ENCODE peak calls at places on chromosomes 3 and 15, in five cellular contexts. One of them, this sample, is unnamed. For H3K4me1, the result is how much of the 10 kb centered on the place peaks cover.

GRCh38 chr3:187112934-187113793 is 26.1 kb downstream of the RPL39L start:
- DNase-seq in Caco-2: no peak
- DNase-seq in left ventricle myocardium inferior: no peak
- DNase-seq in ovary: no peak
- DNase-seq in HepG2: peak
- DNase-seq in this sample: no peak

GRCh38 chr15:71800835-71801745 is 9.3 kb upstream of the NR2E3 start:
- DNase-seq in ovary: no peak
- DNase-seq in HepG2: peak
- DNase-seq in left ventricle myocardium inferior: no peak
- DNase-seq in Caco-2: no peak
- DNase-seq in this sample: no peak

GRCh38 chr3:73497646-73498406 is 126.9 kb downstream of the PDZRN3 start:
- DNase-seq in left ventricle myocardium inferior: no peak
- DNase-seq in Caco-2: no peak
- DNase-seq in HepG2: no peak
- DNase-seq in ovary: no peak
- DNase-seq in this sample: no peak

GRCh38 chr15:32870240-32871033 is 152.6 kb downstream of the GREM1 start:
- DNase-seq in left ventricle myocardium inferior: no peak
- DNase-seq in ovary: no peak
- DNase-seq in HepG2: no peak
- DNase-seq in Caco-2: no peak
- DNase-seq in this sample: no peak

GRCh38 chr3:121757087-121757811 is 7.7 kb upstream of the GOLGB1 start:
- DNase-seq in ovary: no peak
- DNase-seq in left ventricle myocardium inferior: peak
- DNase-seq in Caco-2: no peak
- DNase-seq in HepG2: no peak
- DNase-seq in this sample: no peak

GRCh38 chr15:40310001-40310959 is 2.5 kb upstream of the PLCB2 start:
- DNase-seq in Caco-2: peak
- DNase-seq in ovary: no peak
- DNase-seq in HepG2: peak
- DNase-seq in left ventricle myocardium inferior: peak
- DNase-seq in this sample: no peak

GRCh38 chr3:147924755-147925154 is 515.6 kb downstream of the ZIC1 start:
- DNase-seq in HepG2: no peak
- DNase-seq in Caco-2: no peak
- DNase-seq in ovary: no peak
- DNase-seq in left ventricle myocardium inferior: no peak
- DNase-seq in this sample: no peak

GRCh38 chr3:48194446-48195071 is 6.3 kb upstream of the CDC25A start:
- DNase-seq in left ventricle myocardium inferior: peak
- DNase-seq in HepG2: peak
- DNase-seq in Caco-2: peak
- DNase-seq in ovary: peak
- DNase-seq in this sample: no peak

GRCh38 chr3:38250198-38250597 is 15.4 kb upstream of the SLC22A13 start:
- DNase-seq in ovary: no peak
- DNase-seq in HepG2: peak
- DNase-seq in Caco-2: no peak
- DNase-seq in left ventricle myocardium inferior: no peak
- DNase-seq in this sample: no peak

GRCh38 chr15:32657198-32657886 is 15.8 kb downstream of the SCG5 start:
- DNase-seq in HepG2: no peak
- DNase-seq in Caco-2: no peak
- DNase-seq in left ventricle myocardium inferior: no peak
- DNase-seq in ovary: no peak
- DNase-seq in this sample: no peak

GRCh38 chr3:15204005-15204404 is 2.0 kb upstream of the CAPN7 start:
- DNase-seq in left ventricle myocardium inferior: no peak
- DNase-seq in Caco-2: peak
- DNase-seq in HepG2: peak
- DNase-seq in ovary: no peak
- DNase-seq in this sample: no peak

GRCh38 chr15:74857671-74858365 is 14.9 kb upstream of the ULK3 start:
- DNase-seq in HepG2: no peak
- DNase-seq in ovary: no peak
- DNase-seq in left ventricle myocardium inferior: no peak
- DNase-seq in Caco-2: no peak
- DNase-seq in this sample: no peak

GRCh38 chr3:195886181-195887141 is 21.9 kb downstream of the TNK2 start:
- DNase-seq in left ventricle myocardium inferior: peak
- DNase-seq in Caco-2: no peak
- DNase-seq in HepG2: no peak
- DNase-seq in ovary: no peak
- DNase-seq in this sample: no peak

GRCh38 chr3:120839120-120839519 is 68.9 kb upstream of the STXBP5L start:
- DNase-seq in left ventricle myocardium inferior: no peak
- DNase-seq in ovary: no peak
- DNase-seq in HepG2: no peak
- DNase-seq in Caco-2: no peak
- DNase-seq in this sample: no peak

GRCh38 chr3:67907735-67908134 is 253.3 kb upstream of the SUCLG2 start:
- DNase-seq in HepG2: no peak
- DNase-seq in Caco-2: no peak
- DNase-seq in ovary: no peak
- DNase-seq in left ventricle myocardium inferior: no peak
- DNase-seq in this sample: no peak

GRCh38 chr3:130014526-130014925 is 40.0 kb downstream of the TRH start:
- DNase-seq in ovary: no peak
- DNase-seq in Caco-2: no peak
- DNase-seq in HepG2: no peak
- DNase-seq in left ventricle myocardium inferior: no peak
- DNase-seq in this sample: no peak

GRCh38 chr3:175343946-175344345 is 484.8 kb downstream of the NAALADL2 start:
- DNase-seq in ovary: no peak
- DNase-seq in HepG2: no peak
- DNase-seq in left ventricle myocardium inferior: no peak
- DNase-seq in Caco-2: no peak
- DNase-seq in this sample: no peak

GRCh38 chr3:188978772-188979171 is 193.0 kb upstream of the TPRG1 start:
- DNase-seq in left ventricle myocardium inferior: no peak
- DNase-seq in Caco-2: no peak
- DNase-seq in ovary: peak
- DNase-seq in HepG2: peak
- DNase-seq in this sample: no peak

GRCh38 chr15:50183112-50183794 is 1.3 kb downstream of the SLC27A2 start:
- DNase-seq in ovary: no peak
- DNase-seq in Caco-2: no peak
- DNase-seq in HepG2: no peak
- DNase-seq in left ventricle myocardium inferior: no peak
- DNase-seq in this sample: no peak

GRCh38 chr3:66200147-66200546 is 20.7 kb upstream of the SLC25A26 start:
- DNase-seq in ovary: no peak
- DNase-seq in Caco-2: no peak
- DNase-seq in left ventricle myocardium inferior: no peak
- DNase-seq in HepG2: no peak
- DNase-seq in this sample: no peak

GRCh38 chr3:21326704-21327103 is 424.3 kb downstream of the ZNF385D start:
- DNase-seq in ovary: no peak
- DNase-seq in Caco-2: no peak
- DNase-seq in left ventricle myocardium inferior: no peak
- DNase-seq in HepG2: no peak
- DNase-seq in this sample: no peak

GRCh38 chr15:96887730-96888129 is 557.2 kb downstream of the NR2F2 start:
- DNase-seq in left ventricle myocardium inferior: no peak
- DNase-seq in ovary: no peak
- DNase-seq in Caco-2: no peak
- DNase-seq in HepG2: no peak
- DNase-seq in this sample: no peak

GRCh38 chr3:182490601-182491485 is 302.5 kb upstream of the ATP11B start:
- DNase-seq in ovary: no peak
- DNase-seq in HepG2: peak
- DNase-seq in Caco-2: no peak
- DNase-seq in left ventricle myocardium inferior: no peak
- DNase-seq in this sample: no peak
- TF ChIP-seq CTCF in ovary: no peak
- TF ChIP-seq CTCF in HepG2: peak
- TF ChIP-seq CTCF in Caco-2: peak
- TF ChIP-seq CTCF in left ventricle myocardium inferior: peak
- TF ChIP-seq CTCF in this sample: no peak

GRCh38 chr15:70375586-70375985 is 277.9 kb upstream of the TLE3 start:
- DNase-seq in HepG2: no peak
- DNase-seq in Caco-2: no peak
- DNase-seq in left ventricle myocardium inferior: no peak
- DNase-seq in ovary: no peak
- DNase-seq in this sample: peak

GRCh38 chr15:70376929-70377691 is 279.4 kb upstream of the TLE3 start:
- DNase-seq in left ventricle myocardium inferior: peak
- DNase-seq in ovary: peak
- DNase-seq in Caco-2: no peak
- DNase-seq in HepG2: no peak
- DNase-seq in this sample: peak

GRCh38 chr15:70374096-70374495 is 276.4 kb upstream of the TLE3 start:
- DNase-seq in left ventricle myocardium inferior: no peak
- DNase-seq in HepG2: no peak
- DNase-seq in Caco-2: no peak
- DNase-seq in ovary: no peak
- DNase-seq in this sample: no peak

GRCh38 chr15:70376031-70376928 is 278.6 kb upstream of the TLE3 start:
- DNase-seq in HepG2: no peak
- DNase-seq in Caco-2: no peak
- DNase-seq in left ventricle myocardium inferior: no peak
- DNase-seq in ovary: no peak
- DNase-seq in this sample: peak

DNA sequence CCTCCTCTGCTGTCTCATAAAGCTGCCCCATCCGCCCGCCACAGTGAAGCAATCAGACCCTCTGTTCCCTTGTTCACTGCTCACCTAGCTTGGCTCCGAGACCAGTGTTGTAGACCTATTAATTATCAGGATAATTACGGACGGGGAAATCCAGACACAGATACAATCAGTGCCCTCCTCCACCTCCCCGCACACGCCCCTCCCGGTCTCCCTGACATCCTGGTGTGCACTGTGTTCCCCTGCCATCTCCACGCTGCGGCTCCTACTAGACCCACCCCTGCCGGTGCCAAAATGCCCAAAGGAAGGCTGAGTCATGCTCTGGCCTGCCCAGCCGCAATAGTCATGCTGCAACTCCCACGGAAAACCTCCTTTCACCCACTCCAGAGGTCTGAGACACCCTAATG is 277.3 kb upstream of the TLE3 start:
- DNase-seq in left ventricle myocardium inferior: no peak
- DNase-seq in Caco-2: no peak
- DNase-seq in HepG2: no peak
- DNase-seq in ovary: peak
- DNase-seq in this sample: peak
- H3K4me1 ChIP-seq in left ventricle myocardium inferior: under half
- H3K4me1 ChIP-seq in Caco-2: under half
- H3K4me1 ChIP-seq in HepG2: under half
- H3K4me1 ChIP-seq in ovary: under half
- H3K4me1 ChIP-seq in this sample: under half

GRCh38 chr3:119463171-119464169 is at the start of gene TMEM39A:
- DNase-seq in left ventricle myocardium inferior: peak
- DNase-seq in ovary: peak
- DNase-seq in Caco-2: peak
- DNase-seq in HepG2: peak
- DNase-seq in this sample: peak
- TF ChIP-seq CTCF in left ventricle myocardium inferior: peak
- TF ChIP-seq CTCF in ovary: peak
- TF ChIP-seq CTCF in Caco-2: no peak
- TF ChIP-seq CTCF in HepG2: no peak
- TF ChIP-seq CTCF in this sample: peak

GRCh38 chr15:85028416-85028815 is 46.8 kb downstream of the PDE8A start:
- DNase-seq in left ventricle myocardium inferior: no peak
- DNase-seq in HepG2: no peak
- DNase-seq in Caco-2: no peak
- DNase-seq in ovary: no peak
- DNase-seq in this sample: no peak
- H3K4me1 ChIP-seq in left ventricle myocardium inferior: half or more
- H3K4me1 ChIP-seq in HepG2: half or more
- H3K4me1 ChIP-seq in Caco-2: under half
- H3K4me1 ChIP-seq in ovary: under half
- H3K4me1 ChIP-seq in this sample: half or more

GRCh38 chr15:59524331-59524731 is 86.3 kb downstream of the FAM81A start:
- DNase-seq in Caco-2: no peak
- DNase-seq in ovary: no peak
- DNase-seq in left ventricle myocardium inferior: no peak
- DNase-seq in HepG2: no peak
- DNase-seq in this sample: no peak
- TF ChIP-seq CTCF in Caco-2: no peak
- TF ChIP-seq CTCF in ovary: no peak
- TF ChIP-seq CTCF in left ventricle myocardium inferior: no peak
- TF ChIP-seq CTCF in HepG2: no peak
- TF ChIP-seq CTCF in this sample: no peak

GRCh38 chr15:69090197-69090948 is 70.1 kb upstream of the GLCE start:
- DNase-seq in left ventricle myocardium inferior: no peak
- DNase-seq in Caco-2: no peak
- DNase-seq in ovary: no peak
- DNase-seq in HepG2: no peak
- DNase-seq in this sample: no peak
- H3K4me1 ChIP-seq in left ventricle myocardium inferior: under half
- H3K4me1 ChIP-seq in Caco-2: under half
- H3K4me1 ChIP-seq in ovary: under half
- H3K4me1 ChIP-seq in HepG2: under half
- H3K4me1 ChIP-seq in this sample: under half

GRCh38 chr15:52790941-52791751 is 1.0 kb upstream of the ONECUT1 start:
- DNase-seq in ovary: no peak
- DNase-seq in left ventricle myocardium inferior: no peak
- DNase-seq in HepG2: no peak
- DNase-seq in Caco-2: no peak
- DNase-seq in this sample: no peak
- TF ChIP-seq CTCF in ovary: no peak
- TF ChIP-seq CTCF in left ventricle myocardium inferior: no peak
- TF ChIP-seq CTCF in HepG2: no peak
- TF ChIP-seq CTCF in Caco-2: no peak
- TF ChIP-seq CTCF in this sample: no peak

GRCh38 chr3:136916200-136916599 is 41.6 kb upstream of the IL20RB start:
- DNase-seq in ovary: no peak
- DNase-seq in left ventricle myocardium inferior: no peak
- DNase-seq in Caco-2: no peak
- DNase-seq in HepG2: no peak
- DNase-seq in this sample: no peak
- H3K4me1 ChIP-seq in ovary: under half
- H3K4me1 ChIP-seq in left ventricle myocardium inferior: half or more
- H3K4me1 ChIP-seq in Caco-2: under half
- H3K4me1 ChIP-seq in HepG2: under half
- H3K4me1 ChIP-seq in this sample: half or more

This sample was measured in vagina.